ENCODE peak calls at places on chromosomes 7 and 10, in seven cellular contexts. O is hepatocyte, S is prostate gland, P is right cardiac atrium, E is neural progenitor cell, B is cardiac muscle cell, Q is stomach. L is an unnamed sample.

GRCh38 chr10:119394657-119395286 is 147.7 kb downstream of the RGS10 start:
- DNase-seq in O (no peak), S (no peak), P (peak; percentile 67), E (no peak), B (no peak), Q (no peak), L (no peak)

GRCh38 chr7:81062747-81063146 is 143.9 kb upstream of the SEMA3C start:
- DNase-seq in O (no peak), S (no peak), P (no peak), E (no peak), B (no peak), Q (no peak), L (no peak)

GRCh38 chr7:32536016-32536415 is 40.7 kb downstream of the AVL9 start:
- DNase-seq in O (no peak), S (no peak), P (no peak), E (no peak), B (no peak), Q (no peak), L (no peak)

GRCh38 chr10:24406809-24407483 is 198.0 kb downstream of the KIAA1217 start:
- DNase-seq in O (no peak), S (no peak), P (no peak), E (no peak), B (no peak), Q (no peak), L (peak; percentile 55)

GRCh38 chr10:99457808-99458207 is 27.4 kb upstream of the GOT1 start:
- DNase-seq in O (no peak), S (no peak), P (no peak), E (no peak), B (no peak), Q (no peak), L (no peak)

GRCh38 chr7:108014200-108014599 is 11.2 kb upstream of the LAMB1 start:
- DNase-seq in O (no peak), S (no peak), P (no peak), E (no peak), B (no peak), Q (no peak), L (no peak)

GRCh38 chr7:26667514-26668133 is 196.8 kb downstream of the SKAP2 start:
- DNase-seq in O (peak; percentile 94), S (peak; percentile 75), P (no peak), E (peak; percentile 95), B (peak; percentile 95), Q (peak; percentile 53), L (peak; percentile 29)

GRCh38 chr10:73589538-73590126 is 1.5 kb downstream of the USP54 start:
- DNase-seq in O (peak; percentile 49), S (no peak), P (no peak), E (no peak), B (no peak), Q (peak; percentile 30), L (no peak)

GRCh38 chr7:131878777-131879176 is 322.3 kb upstream of the PODXL start:
- DNase-seq in O (no peak), S (no peak), P (no peak), E (no peak), B (no peak), Q (no peak), L (no peak)

GRCh38 chr10:86139066-86139657 is 227.4 kb downstream of the GRID1 start:
- DNase-seq in O (peak; percentile 60), S (no peak), P (no peak), E (peak; percentile 52), B (peak; percentile 54), Q (no peak), L (no peak)

GRCh38 chr10:119724630-119725549 is 960 bp upstream of the INPP5F start:
- DNase-seq in O (no peak), S (no peak), P (peak; percentile 44), E (no peak), B (peak; percentile 54), Q (no peak), L (no peak)

GRCh38 chr7:142882338-142882678 is 3.2 kb downstream of the TRPV6 start:
- DNase-seq in O (no peak), S (peak; percentile 31), P (no peak), E (no peak), B (no peak), Q (no peak), L (no peak)

GRCh38 chr7:133207687-133208086 is 45.2 kb upstream of the EXOC4 start:
- DNase-seq in O (peak; percentile 29), S (no peak), P (no peak), E (peak; percentile 69), B (no peak), Q (no peak), L (no peak)

DNA sequence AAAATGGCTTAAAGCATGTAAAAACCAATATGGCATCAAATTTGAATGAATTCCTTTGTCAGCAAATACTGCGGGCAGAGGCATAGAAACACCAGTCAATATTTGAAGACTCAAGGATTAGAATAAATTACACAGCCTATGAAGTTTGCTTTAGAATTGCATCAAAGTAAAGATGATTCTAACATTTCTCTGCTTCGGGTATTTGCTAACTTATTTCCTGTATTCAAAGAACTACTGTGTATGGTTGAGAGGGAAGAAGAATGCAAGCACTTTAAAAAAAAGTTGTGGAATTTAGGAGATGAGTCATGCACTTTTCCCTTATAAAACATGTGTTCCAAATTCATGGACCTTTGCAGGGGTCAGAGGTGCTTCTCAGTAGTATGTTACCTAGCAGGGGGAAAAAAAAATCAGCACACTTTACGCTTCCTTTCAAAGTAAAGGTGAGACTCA is 90.1 kb downstream of the PIP4K2A start:
- DNase-seq in O (peak; percentile 21), S (no peak), P (no peak), E (no peak), B (no peak), Q (no peak), L (no peak)
- H3K4me1 ChIP-seq in O (peaks cover 27% of the 10 kb centered on the region), S (no peaks in the 10 kb centered on the region), P (peaks cover 17% of the 10 kb centered on the region), E (peaks cover 18% of the 10 kb centered on the region), B (peaks cover 41% of the 10 kb centered on the region), Q (peaks cover 93% of the 10 kb centered on the region), L (peaks cover 21% of the 10 kb centered on the region)

DNA sequence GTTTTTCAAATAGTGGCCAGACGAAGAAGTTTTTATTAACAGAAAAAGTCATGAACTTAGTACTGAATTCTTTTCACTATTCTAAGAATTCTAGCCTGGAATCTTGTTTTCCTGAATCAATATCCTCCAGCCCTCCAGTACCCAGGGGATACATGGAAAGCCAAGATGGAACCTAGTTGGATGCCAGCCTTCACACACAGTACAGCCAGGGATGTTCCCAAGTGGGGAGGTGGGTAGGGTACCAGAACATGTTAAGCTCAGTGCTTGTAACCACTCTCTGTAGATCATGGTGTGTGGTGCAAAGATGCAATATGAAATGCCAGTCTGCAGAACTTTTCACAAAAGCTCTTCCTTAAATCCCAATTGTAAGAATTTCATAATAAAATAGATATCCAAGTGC is 128.0 kb downstream of the POU6F2 start:
- DNase-seq in O (no peak), S (no peak), P (no peak), E (no peak), B (no peak), Q (no peak), L (no peak)
- H3K4me1 ChIP-seq in O (no peaks in the 10 kb centered on the region), S (no peaks in the 10 kb centered on the region), P (no peaks in the 10 kb centered on the region), E (no peaks in the 10 kb centered on the region), B (no peaks in the 10 kb centered on the region), Q (no peaks in the 10 kb centered on the region), L (no peaks in the 10 kb centered on the region)

GRCh38 chr10:8527773-8528172 is 473.3 kb downstream of the GATA3 start:
- DNase-seq in O (no peak), S (no peak), P (no peak), E (no peak), B (no peak), Q (no peak), L (no peak)
- H3K4me1 ChIP-seq in O (no peaks in the 10 kb centered on the region), S (no peaks in the 10 kb centered on the region), P (no peaks in the 10 kb centered on the region), E (peaks cover 3% of the 10 kb centered on the region), B (no peaks in the 10 kb centered on the region), Q (no peaks in the 10 kb centered on the region), L (no peaks in the 10 kb centered on the region)

GRCh38 chr10:12708921-12709320 is 292.6 kb downstream of the CCDC3 start:
- DNase-seq in O (no peak), S (no peak), P (no peak), E (no peak), B (no peak), Q (no peak), L (no peak)
- H3K4me1 ChIP-seq in O (peaks cover 35% of the 10 kb centered on the region), S (no peaks in the 10 kb centered on the region), P (peaks cover 7% of the 10 kb centered on the region), E (no peaks in the 10 kb centered on the region), B (peaks cover 4% of the 10 kb centered on the region), Q (peaks cover 60% of the 10 kb centered on the region), L (peaks cover 15% of the 10 kb centered on the region)

DNA sequence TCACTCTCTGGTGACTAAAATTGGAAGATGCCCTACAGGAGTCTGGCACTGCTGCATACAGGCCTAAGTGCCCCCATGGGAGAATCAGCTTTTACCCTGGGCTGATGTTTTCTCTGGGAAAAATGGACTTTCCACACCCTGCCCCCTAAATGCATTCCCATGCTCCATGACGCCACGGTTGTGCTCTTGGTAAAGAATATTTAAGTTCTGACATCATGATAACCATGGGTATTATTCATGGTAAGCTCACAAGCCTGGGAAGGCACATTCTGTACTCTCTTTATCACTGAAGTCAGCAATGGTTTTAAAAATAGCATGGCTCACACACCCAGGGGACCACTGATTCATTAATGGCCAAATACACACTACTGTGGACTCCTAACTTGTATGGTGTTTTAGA is 43.4 kb downstream of the HIPK2 start:
- DNase-seq in O (peak; percentile 59), S (no peak), P (peak; percentile 64), E (no peak), B (no peak), Q (no peak), L (peak; percentile 72)
- H3K4me1 ChIP-seq in O (peaks cover 29% of the 10 kb centered on the region), S (peaks cover 15% of the 10 kb centered on the region), P (peaks cover 55% of the 10 kb centered on the region), E (peaks cover 38% of the 10 kb centered on the region), B (peaks cover 21% of the 10 kb centered on the region), Q (peaks cover 100% of the 10 kb centered on the region), L (peaks cover 92% of the 10 kb centered on the region)

GRCh38 chr10:72257051-72257892 is 16.5 kb upstream of the DDIT4 start:
- DNase-seq in O (no peak), S (no peak), P (peak; percentile 71), E (peak; percentile 74), B (no peak), Q (no peak), L (peak; percentile 51)
- H3K4me1 ChIP-seq in O (peaks cover 62% of the 10 kb centered on the region), S (peaks cover 45% of the 10 kb centered on the region), P (peaks cover 31% of the 10 kb centered on the region), E (peaks cover 70% of the 10 kb centered on the region), B (peaks cover 57% of the 10 kb centered on the region), Q (peaks cover 90% of the 10 kb centered on the region), L (peaks cover 77% of the 10 kb centered on the region)

GRCh38 chr7:39958038-39958437 is 8.0 kb downstream of the CDK13 start:
- DNase-seq in O (no peak), S (no peak), P (no peak), E (no peak), B (no peak), Q (no peak), L (no peak)
- H3K4me1 ChIP-seq in O (peaks cover 25% of the 10 kb centered on the region), S (no peaks in the 10 kb centered on the region), P (peaks cover 3% of the 10 kb centered on the region), E (peaks cover 11% of the 10 kb centered on the region), B (peaks cover 4% of the 10 kb centered on the region), Q (peaks cover 70% of the 10 kb centered on the region), L (peaks cover 39% of the 10 kb centered on the region)